ENCODE peak calls at places on chromosome 5, in ten cellular contexts. One of them, this sample, is unnamed.
A peak's percentile ranks its signal among the peaks of the same experiment; 100 is the strongest.

GRCh38 chr5:34053133-34053532 is 10.1 kb upstream of the C1QTNF3 start:
- DNase-seq in kidney: no peak
- DNase-seq in ovary: no peak
- DNase-seq in psoas muscle: no peak
- DNase-seq in left ventricle myocardium inferior: no peak
- DNase-seq in gastrocnemius medialis: no peak
- DNase-seq in astrocyte of the spinal cord: peak; percentile 87
- DNase-seq in foreskin fibroblast: peak; percentile 92
- DNase-seq in GM23338: no peak
- DNase-seq in fibroblast of the aortic adventitia: peak; percentile 93
- DNase-seq in this sample: peak; percentile 59

GRCh38 chr5:65778126-65778525 is 56.1 kb downstream of the NLN start:
- DNase-seq in kidney: no peak
- DNase-seq in ovary: no peak
- DNase-seq in psoas muscle: no peak
- DNase-seq in left ventricle myocardium inferior: no peak
- DNase-seq in gastrocnemius medialis: no peak
- DNase-seq in astrocyte of the spinal cord: no peak
- DNase-seq in foreskin fibroblast: no peak
- DNase-seq in GM23338: no peak
- DNase-seq in fibroblast of the aortic adventitia: peak; percentile 19
- DNase-seq in this sample: peak; percentile 26

GRCh38 chr5:176671890-176672615 is 24.8 kb downstream of the TSPAN17 start:
- DNase-seq in kidney: peak; percentile 32
- DNase-seq in ovary: no peak
- DNase-seq in psoas muscle: no peak
- DNase-seq in left ventricle myocardium inferior: no peak
- DNase-seq in gastrocnemius medialis: no peak
- DNase-seq in astrocyte of the spinal cord: no peak
- DNase-seq in foreskin fibroblast: no peak
- DNase-seq in GM23338: peak; percentile 77
- DNase-seq in fibroblast of the aortic adventitia: no peak
- DNase-seq in this sample: no peak

GRCh38 chr5:10157085-10157669 is 92.5 kb downstream of the ATPSCKMT start:
- DNase-seq in kidney: no peak
- DNase-seq in ovary: no peak
- DNase-seq in psoas muscle: no peak
- DNase-seq in left ventricle myocardium inferior: no peak
- DNase-seq in gastrocnemius medialis: no peak
- DNase-seq in astrocyte of the spinal cord: no peak
- DNase-seq in foreskin fibroblast: no peak
- DNase-seq in GM23338: peak; percentile 80
- DNase-seq in fibroblast of the aortic adventitia: no peak
- DNase-seq in this sample: no peak

GRCh38 chr5:83487155-83487554 is 15.6 kb downstream of the VCAN start:
- DNase-seq in kidney: no peak
- DNase-seq in ovary: no peak
- DNase-seq in psoas muscle: no peak
- DNase-seq in left ventricle myocardium inferior: no peak
- DNase-seq in gastrocnemius medialis: no peak
- DNase-seq in astrocyte of the spinal cord: no peak
- DNase-seq in foreskin fibroblast: no peak
- DNase-seq in GM23338: no peak
- DNase-seq in fibroblast of the aortic adventitia: no peak
- DNase-seq in this sample: no peak

GRCh38 chr5:36323926-36324781 is 22.5 kb upstream of the RANBP3L start:
- DNase-seq in kidney: peak; percentile 68
- DNase-seq in ovary: no peak
- DNase-seq in psoas muscle: no peak
- DNase-seq in left ventricle myocardium inferior: peak; percentile 37
- DNase-seq in gastrocnemius medialis: no peak
- DNase-seq in astrocyte of the spinal cord: no peak
- DNase-seq in foreskin fibroblast: no peak
- DNase-seq in GM23338: no peak
- DNase-seq in fibroblast of the aortic adventitia: no peak
- DNase-seq in this sample: no peak

GRCh38 chr5:68891718-68892117 is 202.1 kb upstream of the SLC30A5 start:
- DNase-seq in kidney: no peak
- DNase-seq in ovary: no peak
- DNase-seq in psoas muscle: no peak
- DNase-seq in left ventricle myocardium inferior: no peak
- DNase-seq in gastrocnemius medialis: no peak
- DNase-seq in astrocyte of the spinal cord: no peak
- DNase-seq in foreskin fibroblast: no peak
- DNase-seq in GM23338: peak; percentile 6
- DNase-seq in fibroblast of the aortic adventitia: no peak
- DNase-seq in this sample: no peak

GRCh38 chr5:24899180-24899579 is 254.4 kb upstream of the CDH10 start:
- DNase-seq in kidney: no peak
- DNase-seq in ovary: no peak
- DNase-seq in psoas muscle: no peak
- DNase-seq in left ventricle myocardium inferior: no peak
- DNase-seq in gastrocnemius medialis: no peak
- DNase-seq in astrocyte of the spinal cord: peak; percentile 8
- DNase-seq in foreskin fibroblast: no peak
- DNase-seq in GM23338: no peak
- DNase-seq in fibroblast of the aortic adventitia: no peak
- DNase-seq in this sample: no peak

GRCh38 chr5:108700928-108701327 is 46.8 kb upstream of the FER start:
- DNase-seq in kidney: no peak
- DNase-seq in ovary: no peak
- DNase-seq in psoas muscle: no peak
- DNase-seq in left ventricle myocardium inferior: no peak
- DNase-seq in gastrocnemius medialis: no peak
- DNase-seq in astrocyte of the spinal cord: no peak
- DNase-seq in foreskin fibroblast: no peak
- DNase-seq in GM23338: no peak
- DNase-seq in fibroblast of the aortic adventitia: no peak
- DNase-seq in this sample: no peak

GRCh38 chr5:143796753-143797152 is 15.2 kb upstream of the HMHB1 start:
- DNase-seq in kidney: no peak
- DNase-seq in ovary: no peak
- DNase-seq in psoas muscle: no peak
- DNase-seq in left ventricle myocardium inferior: no peak
- DNase-seq in gastrocnemius medialis: no peak
- DNase-seq in astrocyte of the spinal cord: no peak
- DNase-seq in foreskin fibroblast: no peak
- DNase-seq in GM23338: no peak
- DNase-seq in fibroblast of the aortic adventitia: no peak
- DNase-seq in this sample: no peak

DNA sequence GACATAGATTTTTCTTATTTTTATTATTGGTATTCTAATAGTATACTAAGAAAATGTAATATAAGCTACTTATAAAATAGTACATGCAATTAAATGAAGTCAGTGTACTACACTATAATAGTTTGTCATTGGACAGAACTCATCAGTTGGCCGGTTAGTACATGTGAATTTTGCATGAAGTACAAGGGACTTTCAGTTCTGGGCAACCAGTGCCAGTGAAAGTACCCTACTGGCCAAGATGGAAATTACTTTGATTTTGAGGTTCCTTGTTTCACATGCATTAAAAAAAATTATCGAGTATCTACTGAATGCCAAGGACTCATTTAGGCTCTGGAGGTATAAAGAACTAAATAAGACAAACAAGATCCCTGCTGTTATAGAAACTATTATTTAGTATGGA is 213.4 kb upstream of the ELL2 start:
- DNase-seq in kidney: no peak
- DNase-seq in ovary: no peak
- DNase-seq in psoas muscle: no peak
- DNase-seq in left ventricle myocardium inferior: no peak
- DNase-seq in gastrocnemius medialis: no peak
- DNase-seq in astrocyte of the spinal cord: no peak
- DNase-seq in foreskin fibroblast: peak; percentile 36
- DNase-seq in GM23338: peak; percentile 28
- DNase-seq in fibroblast of the aortic adventitia: no peak
- DNase-seq in this sample: peak; percentile 32
- TF ChIP-seq CTCF in kidney: no peak
- TF ChIP-seq CTCF in ovary: no peak
- TF ChIP-seq CTCF in psoas muscle: no peak
- TF ChIP-seq CTCF in left ventricle myocardium inferior: no peak
- TF ChIP-seq CTCF in gastrocnemius medialis: no peak
- TF ChIP-seq CTCF in astrocyte of the spinal cord: peak; percentile 21
- TF ChIP-seq CTCF in foreskin fibroblast: peak; percentile 4
- TF ChIP-seq CTCF in GM23338: no peak
- TF ChIP-seq CTCF in fibroblast of the aortic adventitia: peak; percentile 23
- TF ChIP-seq CTCF in this sample: peak; percentile 28

DNA sequence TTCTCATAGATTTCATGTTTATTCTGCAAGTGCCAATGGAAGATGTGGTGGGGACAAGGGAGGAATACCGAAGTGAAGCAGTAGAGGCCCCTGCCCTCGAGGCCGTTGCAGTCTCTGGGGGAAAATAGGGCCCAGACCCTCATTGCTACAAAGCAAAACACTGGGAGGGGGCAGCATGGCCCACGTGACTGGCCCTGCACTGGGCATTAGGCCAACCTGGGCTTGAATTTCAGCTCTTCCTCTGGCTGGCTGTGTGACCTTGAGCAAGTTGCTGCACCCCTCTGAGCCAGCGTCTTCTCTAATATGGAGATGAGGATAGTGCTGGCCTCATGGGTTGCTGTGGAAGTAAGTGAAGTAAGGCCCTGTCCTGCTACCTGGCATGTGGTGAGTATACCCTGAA is 709 bp upstream of the SYNPO start:
- DNase-seq in kidney: peak; percentile 62
- DNase-seq in ovary: peak; percentile 76
- DNase-seq in psoas muscle: no peak
- DNase-seq in left ventricle myocardium inferior: no peak
- DNase-seq in gastrocnemius medialis: no peak
- DNase-seq in astrocyte of the spinal cord: no peak
- DNase-seq in foreskin fibroblast: no peak
- DNase-seq in GM23338: no peak
- DNase-seq in fibroblast of the aortic adventitia: no peak
- DNase-seq in this sample: no peak
- H3K4me3 ChIP-seq in kidney: no peak overlapping the region
- H3K4me3 ChIP-seq in ovary: no peak overlapping the region
- H3K4me3 ChIP-seq in psoas muscle: peak overlapping the region; percentile 49
- H3K4me3 ChIP-seq in left ventricle myocardium inferior: peak overlapping the region; percentile 66
- H3K4me3 ChIP-seq in gastrocnemius medialis: no peak overlapping the region
- H3K4me3 ChIP-seq in astrocyte of the spinal cord: no peak overlapping the region
- H3K4me3 ChIP-seq in foreskin fibroblast: no peak overlapping the region
- H3K4me3 ChIP-seq in GM23338: no peak overlapping the region
- H3K4me3 ChIP-seq in fibroblast of the aortic adventitia: no peak overlapping the region
- H3K4me3 ChIP-seq in this sample: no peak overlapping the region

GRCh38 chr5:76716456-76717157 is 681 bp downstream of the F2R start:
- DNase-seq in kidney: no peak
- DNase-seq in ovary: no peak
- DNase-seq in psoas muscle: no peak
- DNase-seq in left ventricle myocardium inferior: peak; percentile 29
- DNase-seq in gastrocnemius medialis: no peak
- DNase-seq in astrocyte of the spinal cord: no peak
- DNase-seq in foreskin fibroblast: peak; percentile 47
- DNase-seq in GM23338: peak; percentile 64
- DNase-seq in fibroblast of the aortic adventitia: peak; percentile 16
- DNase-seq in this sample: peak; percentile 50
- TF ChIP-seq CTCF in kidney: no peak
- TF ChIP-seq CTCF in ovary: no peak
- TF ChIP-seq CTCF in psoas muscle: no peak
- TF ChIP-seq CTCF in left ventricle myocardium inferior: no peak
- TF ChIP-seq CTCF in gastrocnemius medialis: no peak
- TF ChIP-seq CTCF in astrocyte of the spinal cord: no peak
- TF ChIP-seq CTCF in foreskin fibroblast: no peak
- TF ChIP-seq CTCF in GM23338: no peak
- TF ChIP-seq CTCF in fibroblast of the aortic adventitia: no peak
- TF ChIP-seq CTCF in this sample: no peak

GRCh38 chr5:72818866-72819534 is 2.5 kb downstream of the TNPO1 start:
- DNase-seq in kidney: no peak
- DNase-seq in ovary: peak; percentile 29
- DNase-seq in psoas muscle: peak; percentile 60
- DNase-seq in left ventricle myocardium inferior: peak; percentile 58
- DNase-seq in gastrocnemius medialis: peak; percentile 67
- DNase-seq in astrocyte of the spinal cord: peak; percentile 71
- DNase-seq in foreskin fibroblast: peak; percentile 84
- DNase-seq in GM23338: peak; percentile 92
- DNase-seq in fibroblast of the aortic adventitia: peak; percentile 70
- DNase-seq in this sample: peak; percentile 75
- H3K4me3 ChIP-seq in kidney: peak overlapping the region; percentile 18
- H3K4me3 ChIP-seq in ovary: no peak overlapping the region
- H3K4me3 ChIP-seq in psoas muscle: peak overlapping the region; percentile 91
- H3K4me3 ChIP-seq in left ventricle myocardium inferior: peak overlapping the region; percentile 74
- H3K4me3 ChIP-seq in gastrocnemius medialis: peak overlapping the region; percentile 71
- H3K4me3 ChIP-seq in astrocyte of the spinal cord: peak overlapping the region; percentile 71
- H3K4me3 ChIP-seq in foreskin fibroblast: peak overlapping the region; percentile 71
- H3K4me3 ChIP-seq in GM23338: peak overlapping the region; percentile 80
- H3K4me3 ChIP-seq in fibroblast of the aortic adventitia: peak overlapping the region; percentile 76
- H3K4me3 ChIP-seq in this sample: peak overlapping the region; percentile 83

DNA sequence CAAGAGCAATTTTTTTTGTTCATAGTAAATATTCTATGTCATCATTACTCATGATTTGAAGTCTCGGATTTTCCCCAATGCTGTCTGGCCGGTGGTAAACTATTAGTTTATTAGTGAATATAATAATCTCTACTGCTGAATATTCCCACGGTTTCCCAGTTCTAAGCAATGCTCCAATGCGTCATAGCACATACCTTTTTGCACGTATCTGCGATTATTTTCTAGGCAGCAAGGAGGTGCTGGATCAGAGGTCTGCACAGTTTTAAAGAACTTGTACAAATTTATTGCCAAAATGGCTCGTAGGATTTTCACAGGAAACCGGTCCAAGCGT is 43.9 kb upstream of the TCF7 start:
- DNase-seq in kidney: no peak
- DNase-seq in ovary: no peak
- DNase-seq in psoas muscle: no peak
- DNase-seq in left ventricle myocardium inferior: no peak
- DNase-seq in gastrocnemius medialis: no peak
- DNase-seq in astrocyte of the spinal cord: peak; percentile 24
- DNase-seq in foreskin fibroblast: no peak
- DNase-seq in GM23338: no peak
- DNase-seq in fibroblast of the aortic adventitia: peak; percentile 53
- DNase-seq in this sample: peak; percentile 57
- TF ChIP-seq CTCF in kidney: no peak
- TF ChIP-seq CTCF in ovary: no peak
- TF ChIP-seq CTCF in psoas muscle: no peak
- TF ChIP-seq CTCF in left ventricle myocardium inferior: no peak
- TF ChIP-seq CTCF in gastrocnemius medialis: no peak
- TF ChIP-seq CTCF in astrocyte of the spinal cord: peak; percentile 3
- TF ChIP-seq CTCF in foreskin fibroblast: no peak
- TF ChIP-seq CTCF in GM23338: no peak
- TF ChIP-seq CTCF in fibroblast of the aortic adventitia: peak; percentile 29
- TF ChIP-seq CTCF in this sample: no peak

DNA sequence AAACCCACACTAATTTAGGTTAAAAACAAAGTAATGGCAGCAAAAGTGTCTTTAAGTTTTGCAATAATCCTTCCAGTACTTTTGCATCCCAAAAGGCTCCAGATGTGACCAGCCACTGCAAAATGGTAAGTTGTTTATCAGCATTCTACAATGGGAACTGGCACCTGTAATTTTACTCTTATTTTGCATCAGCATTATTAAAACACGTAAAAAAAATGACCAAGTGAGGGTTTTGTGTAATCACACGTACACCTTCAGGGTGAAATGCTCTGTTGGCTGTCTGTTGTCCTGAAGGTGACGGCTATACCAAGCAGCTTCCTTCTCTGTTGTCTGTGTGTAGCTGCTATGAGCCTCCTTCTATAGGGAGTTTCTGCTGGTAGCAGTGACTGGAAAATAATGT is 36.9 kb upstream of the SSBP2 start:
- DNase-seq in kidney: no peak
- DNase-seq in ovary: peak; percentile 74
- DNase-seq in psoas muscle: peak; percentile 31
- DNase-seq in left ventricle myocardium inferior: no peak
- DNase-seq in gastrocnemius medialis: peak; percentile 63
- DNase-seq in astrocyte of the spinal cord: peak; percentile 85
- DNase-seq in foreskin fibroblast: peak; percentile 88
- DNase-seq in GM23338: peak; percentile 85
- DNase-seq in fibroblast of the aortic adventitia: peak; percentile 92
- DNase-seq in this sample: peak; percentile 84
- H3K4me3 ChIP-seq in kidney: peak overlapping the region; percentile 28
- H3K4me3 ChIP-seq in ovary: no peak overlapping the region
- H3K4me3 ChIP-seq in psoas muscle: peak overlapping the region; percentile 44
- H3K4me3 ChIP-seq in left ventricle myocardium inferior: peak overlapping the region; percentile 28
- H3K4me3 ChIP-seq in gastrocnemius medialis: peak overlapping the region; percentile 11
- H3K4me3 ChIP-seq in astrocyte of the spinal cord: no peak overlapping the region
- H3K4me3 ChIP-seq in foreskin fibroblast: no peak overlapping the region
- H3K4me3 ChIP-seq in GM23338: peak overlapping the region; percentile 0
- H3K4me3 ChIP-seq in fibroblast of the aortic adventitia: no peak overlapping the region
- H3K4me3 ChIP-seq in this sample: no peak overlapping the region

GRCh38 chr5:41575110-41575779 is 64.8 kb upstream of the PLCXD3 start:
- DNase-seq in kidney: no peak
- DNase-seq in ovary: no peak
- DNase-seq in psoas muscle: no peak
- DNase-seq in left ventricle myocardium inferior: no peak
- DNase-seq in gastrocnemius medialis: no peak
- DNase-seq in astrocyte of the spinal cord: no peak
- DNase-seq in foreskin fibroblast: no peak
- DNase-seq in GM23338: peak; percentile 55
- DNase-seq in fibroblast of the aortic adventitia: no peak
- DNase-seq in this sample: no peak
- TF ChIP-seq CTCF in kidney: no peak
- TF ChIP-seq CTCF in ovary: no peak
- TF ChIP-seq CTCF in psoas muscle: no peak
- TF ChIP-seq CTCF in left ventricle myocardium inferior: no peak
- TF ChIP-seq CTCF in gastrocnemius medialis: no peak
- TF ChIP-seq CTCF in astrocyte of the spinal cord: no peak
- TF ChIP-seq CTCF in foreskin fibroblast: no peak
- TF ChIP-seq CTCF in GM23338: no peak
- TF ChIP-seq CTCF in fibroblast of the aortic adventitia: no peak
- TF ChIP-seq CTCF in this sample: no peak

This sample was measured in cardiac fibroblast.